ENCODE peak calls at places on chromosome 7, in six cellular contexts. P is psoas muscle, E is heart right ventricle, Z is uterus, D is astrocyte of the spinal cord, A is neural crest cell. N is an unnamed sample.

GRCh38 chr7:76048668-76048988 is 722 bp downstream of the MDH2 start:
- DNase-seq in Z (no peak), P (peak), E (no peak), A (no peak), D (no peak), N (no peak)

GRCh38 chr7:158015403-158016116 is 572.1 kb downstream of the PTPRN2 start:
- DNase-seq in D (no peak), P (no peak), A (no peak), Z (no peak), E (no peak), N (no peak)

GRCh38 chr7:110058401-110058800 is 1032.5 kb upstream of the LRRN3 start:
- DNase-seq in P (no peak), E (no peak), Z (no peak), A (no peak), D (no peak), N (no peak)

GRCh38 chr7:82729172-82730030 is 285.8 kb upstream of the CACNA2D1 start:
- DNase-seq in Z (no peak), A (peak), E (no peak), D (peak), P (no peak), N (no peak)

GRCh38 chr7:97024209-97025129 is at the start of gene DLX5:
- DNase-seq in Z (no peak), P (no peak), D (no peak), A (peak), E (no peak), N (no peak)

GRCh38 chr7:494261-494687 is 25.4 kb downstream of the PDGFA start:
- DNase-seq in D (no peak), P (peak), A (no peak), Z (no peak), E (peak), N (peak)

GRCh38 chr7:157544980-157545680 is 208.3 kb downstream of the DNAJB6 start:
- DNase-seq in E (no peak), P (no peak), Z (no peak), A (no peak), D (no peak), N (peak)

GRCh38 chr7:110673148-110673547 is 417.8 kb upstream of the LRRN3 start:
- DNase-seq in A (no peak), P (no peak), D (no peak), Z (no peak), E (no peak), N (no peak)

GRCh38 chr7:116671681-116672595 is at the start of gene MET:
- DNase-seq in Z (peak), D (peak), P (peak), E (peak), A (peak), N (peak)

GRCh38 chr7:67940400-67940799 is 943.8 kb downstream of the TYW1 start:
- DNase-seq in Z (no peak), A (no peak), D (no peak), P (no peak), E (no peak), N (no peak)

GRCh38 chr7:47561715-47562446 is 20.0 kb downstream of the TNS3 start:
- DNase-seq in D (no peak), E (no peak), A (no peak), Z (no peak), P (no peak), N (no peak)

GRCh38 chr7:134651991-134652390 is 5.3 kb downstream of the BPGM start:
- DNase-seq in Z (no peak), P (no peak), D (no peak), A (no peak), E (no peak), N (no peak)

GRCh38 chr7:103380395-103381191 is 33.1 kb downstream of the PSMC2 start:
- DNase-seq in A (no peak), D (no peak), Z (no peak), E (no peak), P (no peak), N (no peak)

GRCh38 chr7:155543011-155543881 is 3.1 kb downstream of the CNPY1 start:
- DNase-seq in A (no peak), P (no peak), Z (no peak), E (no peak), D (no peak), N (no peak)

GRCh38 chr7:2513702-2514101 is 5.9 kb upstream of the LFNG start:
- DNase-seq in E (peak), D (no peak), Z (no peak), A (no peak), P (no peak), N (no peak)

GRCh38 chr7:112571852-112572607 is 91.2 kb downstream of the LSMEM1 start:
- DNase-seq in A (no peak), D (no peak), Z (no peak), E (no peak), P (no peak), N (no peak)
- TF ChIP-seq CTCF in A (no peak), D (no peak), Z (no peak), E (no peak), P (no peak), N (no peak)

DNA sequence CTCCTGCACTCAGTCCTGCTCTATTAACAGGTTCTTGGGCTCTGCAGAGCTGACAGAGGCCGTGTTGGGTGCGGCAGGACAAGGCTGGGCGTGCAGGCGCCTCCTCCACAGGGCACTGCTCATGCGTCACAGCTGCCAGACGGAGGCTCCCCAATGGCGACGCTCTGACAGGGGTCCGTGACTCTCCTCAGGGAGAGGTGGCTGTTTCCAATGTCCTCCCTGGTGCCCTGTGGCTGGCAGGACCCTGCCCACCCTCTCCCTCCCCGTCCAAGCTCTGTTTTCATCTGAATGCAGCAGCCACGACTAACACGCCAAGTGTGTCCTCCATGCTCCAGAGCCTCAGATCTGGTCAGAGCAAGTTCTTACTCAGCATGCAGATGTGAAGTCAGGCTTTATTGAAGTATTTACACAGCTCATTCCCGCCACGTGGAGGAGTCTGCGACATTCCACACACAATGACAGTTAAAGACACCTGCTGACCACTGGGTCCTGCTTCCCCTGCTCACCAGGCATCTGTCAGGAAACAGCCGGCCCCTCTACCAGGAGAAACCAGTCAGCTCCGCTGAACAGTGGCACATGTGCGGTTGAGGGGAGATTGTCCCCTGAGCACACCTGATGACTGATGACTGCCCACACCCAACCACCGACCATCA is 116.7 kb downstream of the VIPR2 start:
- DNase-seq in E (no peak), Z (no peak), A (no peak), D (no peak), P (no peak), N (peak)
- TF ChIP-seq CTCF in E (no peak), Z (no peak), A (no peak), D (no peak), P (no peak), N (no peak)

DNA sequence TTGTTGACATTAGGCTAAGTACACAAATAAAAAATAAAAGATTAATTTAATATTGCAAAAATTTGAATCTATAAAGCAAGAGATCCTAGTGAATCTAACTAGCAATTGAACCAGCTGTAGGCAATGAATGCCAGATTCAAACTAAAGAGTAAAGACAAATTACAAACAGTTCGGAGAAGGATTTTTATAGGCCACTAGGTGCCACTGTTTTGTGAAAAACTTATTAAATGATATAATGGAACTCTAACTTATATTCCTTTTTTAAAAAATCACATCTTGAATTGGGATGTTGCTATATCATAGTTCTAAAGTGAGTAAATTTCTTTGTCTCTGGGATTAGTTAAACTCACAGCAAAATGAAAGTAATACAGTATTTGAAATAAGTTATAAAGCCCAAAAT is 39.1 kb upstream of the GNAI1 start:
- DNase-seq in P (no peak), D (peak), A (no peak), E (no peak), Z (no peak), N (no peak)
- TF ChIP-seq CTCF in P (peak), D (peak), A (peak), E (peak), Z (peak), N (peak)

GRCh38 chr7:128206017-128206746 is 34.9 kb upstream of the LEP start:
- DNase-seq in Z (no peak), D (no peak), A (no peak), P (no peak), E (no peak), N (peak)
- TF ChIP-seq CTCF in Z (no peak), D (no peak), A (no peak), P (no peak), E (no peak), N (no peak)

GRCh38 chr7:121449735-121450134 is 53.6 kb upstream of the FAM3C start:
- DNase-seq in P (no peak), A (no peak), E (no peak), D (no peak), Z (no peak), N (no peak)

GRCh38 chr7:121447939-121448338 is 51.8 kb upstream of the FAM3C start:
- DNase-seq in D (no peak), P (no peak), Z (no peak), A (no peak), E (no peak), N (no peak)

GRCh38 chr7:121450631-121451030 is 54.5 kb upstream of the FAM3C start:
- DNase-seq in E (no peak), P (no peak), Z (no peak), A (no peak), D (no peak), N (no peak)

GRCh38 chr7:121448429-121448828 is 52.3 kb upstream of the FAM3C start:
- DNase-seq in D (no peak), A (no peak), P (no peak), E (no peak), Z (no peak), N (no peak)

GRCh38 chr7:121449304-121449703 is 53.2 kb upstream of the FAM3C start:
- DNase-seq in A (no peak), Z (no peak), P (no peak), D (no peak), E (no peak), N (no peak)
- TF ChIP-seq CTCF in A (no peak), Z (no peak), P (no peak), D (no peak), E (no peak), N (no peak)